ENCODE peak calls at places on chromosomes 12 and 14, in eight cellular contexts. D is AML-193, A is erythroblast, Z is trophoblast cell, C is fibroblast of the conjunctiva, I is H54, Y is kidney glomerular epithelial cell, M is germinal center. K is an unnamed sample.

GRCh38 chr14:53946071-53946403 is 10.6 kb downstream of the BMP4 start:
- DNase-seq in M (no peak), C (no peak), Z (no peak), A (no peak), I (no peak), D (no peak), Y (no peak), K (no peak)

GRCh38 chr14:104291123-104292000 is 153.0 kb downstream of the KIF26A start:
- DNase-seq in M (no peak), A (no peak), C (no peak), D (no peak), Z (no peak), Y (no peak), I (no peak), K (no peak)

GRCh38 chr12:118059645-118060275 is 1.2 kb downstream of the WSB2 start:
- DNase-seq in D (no peak), M (no peak), A (no peak), C (no peak), I (no peak), Y (peak), Z (no peak), K (no peak)

GRCh38 chr12:69324797-69325466 is 23.2 kb upstream of the LYZ start:
- DNase-seq in C (no peak), Z (no peak), I (no peak), M (no peak), A (no peak), Y (no peak), D (no peak), K (no peak)

GRCh38 chr12:68393398-68393797 is 61.2 kb upstream of the MDM1 start:
- DNase-seq in C (no peak), Z (no peak), D (no peak), M (no peak), A (no peak), Y (no peak), I (no peak), K (no peak)

GRCh38 chr12:21559855-21560569 is 33.9 kb downstream of the SPX start:
- DNase-seq in C (no peak), I (no peak), A (no peak), Y (no peak), Z (peak), M (no peak), D (no peak), K (no peak)

GRCh38 chr14:36844443-36844842 is 182.8 kb downstream of the PAX9 start:
- DNase-seq in A (no peak), D (no peak), Z (no peak), Y (no peak), C (no peak), I (no peak), M (no peak), K (no peak)

GRCh38 chr12:1034243-1034642 is 43.2 kb downstream of the ERC1 start:
- DNase-seq in Y (no peak), D (no peak), Z (no peak), A (no peak), I (no peak), M (no peak), C (no peak), K (no peak)

GRCh38 chr12:46450279-46450748 is 77.7 kb upstream of the SLC38A2 start:
- DNase-seq in M (no peak), D (no peak), Y (no peak), I (no peak), A (peak), C (no peak), Z (no peak), K (no peak)

GRCh38 chr14:23110579-23111375 is 6.0 kb upstream of the CIROP start:
- DNase-seq in C (no peak), D (no peak), Z (no peak), I (no peak), M (no peak), Y (no peak), A (no peak), K (no peak)

GRCh38 chr12:6873094-6874006 is at the start of gene SPSB2:
- DNase-seq in M (peak), Z (peak), D (peak), C (peak), I (peak), Y (peak), A (peak), K (peak)

GRCh38 chr14:50659327-50659974 is 8.7 kb downstream of the SAV1 start:
- DNase-seq in M (no peak), A (peak), Z (no peak), D (no peak), I (no peak), Y (no peak), C (no peak), K (peak)

GRCh38 chr14:101371691-101372493 is 189.4 kb upstream of the DIO3 start:
- DNase-seq in D (no peak), A (no peak), Z (no peak), Y (no peak), M (no peak), C (no peak), I (no peak), K (no peak)

GRCh38 chr12:62519043-62519442 is 52.4 kb downstream of the MON2 start:
- DNase-seq in I (no peak), D (no peak), M (no peak), Z (no peak), C (no peak), A (no peak), Y (no peak), K (peak)

GRCh38 chr12:107759410-107759809 is 1.5 kb downstream of the PRDM4 start:
- DNase-seq in Z (no peak), C (peak), D (peak), A (peak), Y (peak), I (peak), M (no peak), K (no peak)

GRCh38 chr12:113875681-113876080 is 90.4 kb downstream of the RBM19 start:
- DNase-seq in Y (no peak), A (no peak), Z (no peak), I (peak), D (no peak), C (no peak), M (no peak), K (no peak)

GRCh38 chr14:99875421-99875820 is 82.2 kb downstream of the EML1 start:
- DNase-seq in Z (no peak), C (no peak), Y (no peak), D (no peak), A (no peak), M (no peak), I (no peak), K (peak)

GRCh38 chr14:100317897-100318808 is 5.0 kb upstream of the SLC25A47 start:
- DNase-seq in C (peak), I (no peak), A (peak), M (peak), D (peak), Y (no peak), Z (peak), K (peak)

GRCh38 chr12:17949558-17950141 is 140.3 kb downstream of the RERGL start:
- DNase-seq in I (no peak), Z (no peak), A (no peak), M (no peak), Y (no peak), C (no peak), D (no peak), K (no peak)

GRCh38 chr14:31251028-31251958 is 43.7 kb upstream of the HECTD1 start:
- DNase-seq in C (no peak), I (no peak), D (no peak), M (no peak), Y (no peak), Z (no peak), A (peak), K (no peak)

GRCh38 chr14:62943202-62943601 is 102.1 kb downstream of the KCNH5 start:
- DNase-seq in C (no peak), A (no peak), Y (no peak), D (no peak), I (no peak), Z (no peak), M (no peak), K (no peak)

GRCh38 chr14:66038214-66038977 is 447.8 kb upstream of the CCDC196 start:
- DNase-seq in Y (peak), M (no peak), D (peak), A (no peak), C (peak), I (no peak), Z (no peak), K (no peak)

GRCh38 chr12:47556219-47556618 is 149.6 kb downstream of the RPAP3 start:
- DNase-seq in I (no peak), Z (no peak), D (no peak), M (no peak), C (no peak), Y (no peak), A (no peak), K (no peak)

K was measured in D341Med.